ENCODE peak calls at places on chromosomes 2 and 18, in five cellular contexts. One of them, this sample, is unnamed. For H3K4me1, the result is how much of the 10 kb centered on the place peaks cover.

GRCh38 chr2:152718909-152719645 is 657 bp downstream of the ARL6IP6 start:
- DNase-seq in aorta: no peak
- DNase-seq in heart left ventricle: no peak
- DNase-seq in stomach: peak
- DNase-seq in fibroblast of lung: peak
- DNase-seq in this sample: peak

GRCh38 chr18:63119647-63120046 is 199.9 kb downstream of the BCL2 start:
- DNase-seq in aorta: no peak
- DNase-seq in fibroblast of lung: peak
- DNase-seq in heart left ventricle: no peak
- DNase-seq in stomach: no peak
- DNase-seq in this sample: no peak

GRCh38 chr18:4639628-4640310 is 184.7 kb upstream of the DLGAP1 start:
- DNase-seq in aorta: no peak
- DNase-seq in heart left ventricle: no peak
- DNase-seq in stomach: no peak
- DNase-seq in fibroblast of lung: no peak
- DNase-seq in this sample: no peak

GRCh38 chr2:214856116-214856515 is 46.6 kb upstream of the BARD1 start:
- DNase-seq in aorta: no peak
- DNase-seq in stomach: no peak
- DNase-seq in fibroblast of lung: no peak
- DNase-seq in heart left ventricle: no peak
- DNase-seq in this sample: no peak

GRCh38 chr2:197514754-197515153 is 1.1 kb upstream of the MOB4 start:
- DNase-seq in stomach: no peak
- DNase-seq in aorta: no peak
- DNase-seq in heart left ventricle: no peak
- DNase-seq in fibroblast of lung: no peak
- DNase-seq in this sample: no peak

GRCh38 chr2:234840336-234840735 is 111.5 kb upstream of the SH3BP4 start:
- DNase-seq in aorta: no peak
- DNase-seq in heart left ventricle: peak
- DNase-seq in stomach: no peak
- DNase-seq in fibroblast of lung: peak
- DNase-seq in this sample: peak

GRCh38 chr2:12211326-12212170 is 465.1 kb downstream of the LPIN1 start:
- DNase-seq in heart left ventricle: no peak
- DNase-seq in stomach: no peak
- DNase-seq in fibroblast of lung: no peak
- DNase-seq in aorta: no peak
- DNase-seq in this sample: no peak

GRCh38 chr18:75548353-75548752 is 120.8 kb upstream of the SMIM21 start:
- DNase-seq in fibroblast of lung: no peak
- DNase-seq in stomach: no peak
- DNase-seq in heart left ventricle: no peak
- DNase-seq in aorta: no peak
- DNase-seq in this sample: no peak

GRCh38 chr2:240983996-240984498 is 14.4 kb upstream of the SNED1 start:
- DNase-seq in aorta: peak
- DNase-seq in fibroblast of lung: no peak
- DNase-seq in stomach: no peak
- DNase-seq in heart left ventricle: no peak
- DNase-seq in this sample: no peak

GRCh38 chr2:135202751-135203150 is 150.7 kb downstream of the RAB3GAP1 start:
- DNase-seq in stomach: no peak
- DNase-seq in aorta: no peak
- DNase-seq in heart left ventricle: no peak
- DNase-seq in fibroblast of lung: peak
- DNase-seq in this sample: no peak

GRCh38 chr2:208657468-208657867 is 250.9 kb downstream of the PTH2R start:
- DNase-seq in stomach: no peak
- DNase-seq in aorta: no peak
- DNase-seq in fibroblast of lung: no peak
- DNase-seq in heart left ventricle: no peak
- DNase-seq in this sample: no peak

GRCh38 chr2:237184923-237185580 is 99.4 kb downstream of the COPS8 start:
- DNase-seq in stomach: no peak
- DNase-seq in heart left ventricle: no peak
- DNase-seq in aorta: no peak
- DNase-seq in fibroblast of lung: no peak
- DNase-seq in this sample: no peak

GRCh38 chr2:7910752-7911151 is 771.1 kb upstream of the ID2 start:
- DNase-seq in fibroblast of lung: no peak
- DNase-seq in heart left ventricle: no peak
- DNase-seq in aorta: no peak
- DNase-seq in stomach: no peak
- DNase-seq in this sample: no peak

GRCh38 chr18:53906681-53907080 is 317.8 kb downstream of the MBD2 start:
- DNase-seq in aorta: no peak
- DNase-seq in stomach: no peak
- DNase-seq in heart left ventricle: no peak
- DNase-seq in fibroblast of lung: no peak
- DNase-seq in this sample: no peak

GRCh38 chr2:180222642-180223041 is 215.5 kb upstream of the CWC22 start:
- DNase-seq in stomach: no peak
- DNase-seq in heart left ventricle: peak
- DNase-seq in aorta: no peak
- DNase-seq in fibroblast of lung: peak
- DNase-seq in this sample: no peak

GRCh38 chr2:197075754-197076337 is 149.3 kb upstream of the PGAP1 start:
- DNase-seq in fibroblast of lung: no peak
- DNase-seq in aorta: no peak
- DNase-seq in stomach: no peak
- DNase-seq in heart left ventricle: no peak
- DNase-seq in this sample: no peak

GRCh38 chr18:63088262-63088661 is 231.3 kb downstream of the BCL2 start:
- DNase-seq in aorta: no peak
- DNase-seq in fibroblast of lung: no peak
- DNase-seq in stomach: no peak
- DNase-seq in heart left ventricle: no peak
- DNase-seq in this sample: no peak

GRCh38 chr18:37657413-37657965 is 91.9 kb upstream of the CELF4 start:
- DNase-seq in aorta: no peak
- DNase-seq in fibroblast of lung: no peak
- DNase-seq in heart left ventricle: no peak
- DNase-seq in stomach: no peak
- DNase-seq in this sample: no peak

GRCh38 chr2:19128148-19128547 is 230.3 kb downstream of the OSR1 start:
- DNase-seq in aorta: no peak
- DNase-seq in stomach: no peak
- DNase-seq in heart left ventricle: no peak
- DNase-seq in fibroblast of lung: no peak
- DNase-seq in this sample: no peak

GRCh38 chr2:74554821-74555531 is 456 bp downstream of the DOK1 start:
- DNase-seq in aorta: peak
- DNase-seq in heart left ventricle: peak
- DNase-seq in stomach: peak
- DNase-seq in fibroblast of lung: peak
- DNase-seq in this sample: no peak

GRCh38 chr18:50396005-50396404 is 21.2 kb downstream of the SKA1 start:
- DNase-seq in stomach: no peak
- DNase-seq in fibroblast of lung: no peak
- DNase-seq in heart left ventricle: no peak
- DNase-seq in aorta: no peak
- DNase-seq in this sample: no peak

GRCh38 chr2:128833628-128834027 is 515.0 kb upstream of the HS6ST1 start:
- DNase-seq in fibroblast of lung: no peak
- DNase-seq in heart left ventricle: no peak
- DNase-seq in aorta: no peak
- DNase-seq in stomach: no peak
- DNase-seq in this sample: no peak

GRCh38 chr18:23498877-23499570 is 4.3 kb upstream of the RMC1 start:
- DNase-seq in heart left ventricle: peak
- DNase-seq in aorta: peak
- DNase-seq in stomach: peak
- DNase-seq in fibroblast of lung: peak
- DNase-seq in this sample: peak

GRCh38 chr2:150681120-150681796 is 193.8 kb upstream of the RND3 start:
- DNase-seq in fibroblast of lung: peak
- DNase-seq in stomach: no peak
- DNase-seq in heart left ventricle: no peak
- DNase-seq in aorta: no peak
- DNase-seq in this sample: no peak

DNA sequence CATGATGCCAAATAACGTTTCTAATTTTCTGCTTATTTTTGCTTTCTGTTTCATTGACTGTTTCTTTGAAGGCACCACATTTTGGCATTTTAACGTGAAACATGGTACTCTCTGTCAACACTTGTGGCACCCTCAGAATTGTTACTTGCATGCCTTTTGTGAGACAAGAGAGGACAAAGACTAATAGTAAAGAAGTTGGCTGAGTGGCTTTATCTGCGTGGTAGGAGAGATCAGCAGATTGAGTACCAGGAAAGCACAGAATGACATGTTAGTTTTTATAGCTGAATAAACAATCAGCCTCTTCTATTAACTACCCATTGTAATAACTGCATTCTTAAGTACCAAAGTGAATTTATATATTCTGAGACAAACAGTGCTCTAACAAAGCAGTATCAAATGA is 8.6 kb downstream of the ZNF638 start:
- DNase-seq in stomach: no peak
- DNase-seq in fibroblast of lung: no peak
- DNase-seq in aorta: no peak
- DNase-seq in heart left ventricle: no peak
- DNase-seq in this sample: no peak
- H3K4me1 ChIP-seq in stomach: under half
- H3K4me1 ChIP-seq in fibroblast of lung: under half
- H3K4me1 ChIP-seq in aorta: under half
- H3K4me1 ChIP-seq in heart left ventricle: under half
- H3K4me1 ChIP-seq in this sample: half or more

DNA sequence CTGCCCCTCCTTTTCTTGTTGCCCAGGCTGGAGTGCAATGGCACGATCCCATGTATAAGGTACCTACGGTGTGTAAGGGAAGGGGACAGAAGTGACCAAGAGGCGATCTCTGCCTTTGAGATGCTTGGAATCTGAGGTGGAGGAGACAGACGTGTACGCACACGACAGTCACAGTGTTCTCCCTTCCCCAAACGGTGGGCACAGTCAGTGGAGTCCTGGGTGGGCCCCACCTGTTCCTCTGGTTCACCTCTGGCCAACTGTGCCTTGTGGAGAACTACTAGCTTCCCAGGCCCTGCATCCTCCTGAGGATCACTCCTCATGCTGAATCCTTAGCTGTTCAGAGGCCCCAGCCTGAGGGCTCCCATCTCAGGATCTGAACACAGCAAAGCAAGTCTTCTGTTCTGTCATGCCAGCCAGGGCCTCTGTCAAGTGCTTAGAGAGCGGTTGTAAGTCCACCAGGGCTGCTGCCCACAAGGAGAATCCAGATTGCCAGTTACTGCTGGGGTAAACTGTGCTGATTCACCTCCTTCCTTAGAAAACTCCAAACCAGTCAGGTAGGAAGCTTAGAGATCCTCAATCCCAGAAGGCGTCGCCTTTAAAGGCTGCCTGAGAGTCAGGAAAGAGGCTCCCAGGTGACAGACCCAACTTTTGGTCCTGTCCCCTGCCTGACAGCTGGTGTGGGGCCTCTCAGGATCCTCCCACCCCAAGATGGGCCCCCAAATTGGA is 1.6 kb downstream of the SLC35F6 start:
- DNase-seq in heart left ventricle: no peak
- DNase-seq in fibroblast of lung: no peak
- DNase-seq in stomach: no peak
- DNase-seq in aorta: no peak
- DNase-seq in this sample: no peak
- H3K4me1 ChIP-seq in heart left ventricle: under half
- H3K4me1 ChIP-seq in fibroblast of lung: under half
- H3K4me1 ChIP-seq in stomach: half or more
- H3K4me1 ChIP-seq in aorta: under half
- H3K4me1 ChIP-seq in this sample: under half

GRCh38 chr2:105369009-105369408 is 29.8 kb downstream of the FHL2 start:
- DNase-seq in stomach: no peak
- DNase-seq in heart left ventricle: no peak
- DNase-seq in fibroblast of lung: no peak
- DNase-seq in aorta: no peak
- DNase-seq in this sample: no peak

GRCh38 chr2:105369777-105370690 is 28.8 kb downstream of the FHL2 start:
- DNase-seq in heart left ventricle: peak
- DNase-seq in aorta: peak
- DNase-seq in stomach: peak
- DNase-seq in fibroblast of lung: peak
- DNase-seq in this sample: peak

GRCh38 chr2:105373344-105373781 is 25.5 kb downstream of the FHL2 start:
- DNase-seq in fibroblast of lung: peak
- DNase-seq in aorta: no peak
- DNase-seq in stomach: peak
- DNase-seq in heart left ventricle: peak
- DNase-seq in this sample: peak

GRCh38 chr2:105371810-105372209 is 27.0 kb downstream of the FHL2 start:
- DNase-seq in aorta: no peak
- DNase-seq in heart left ventricle: peak
- DNase-seq in stomach: no peak
- DNase-seq in fibroblast of lung: no peak
- DNase-seq in this sample: peak

DNA sequence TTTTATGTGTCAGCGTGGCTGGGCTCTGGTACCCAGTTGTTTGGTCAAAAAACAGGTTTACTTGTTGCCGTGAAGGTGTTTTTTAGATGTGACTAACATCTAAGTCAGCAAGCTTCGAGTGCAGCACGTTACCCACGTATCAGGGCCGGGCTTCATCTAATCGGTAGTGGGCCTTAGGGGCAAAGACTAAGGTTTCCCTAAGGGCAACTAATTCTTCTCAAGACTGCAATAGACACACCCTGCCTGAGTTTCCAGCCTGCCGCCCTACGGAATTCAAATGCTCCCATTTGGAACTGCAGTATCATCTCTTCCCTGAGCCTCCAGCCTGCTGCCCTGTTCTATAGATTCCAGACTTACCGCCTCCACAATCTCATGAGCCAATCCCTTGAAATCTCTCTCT is 27.7 kb downstream of the FHL2 start:
- DNase-seq in aorta: no peak
- DNase-seq in stomach: no peak
- DNase-seq in heart left ventricle: peak
- DNase-seq in fibroblast of lung: no peak
- DNase-seq in this sample: peak
- H3K4me1 ChIP-seq in aorta: under half
- H3K4me1 ChIP-seq in stomach: half or more
- H3K4me1 ChIP-seq in heart left ventricle: under half
- H3K4me1 ChIP-seq in fibroblast of lung: under half
- H3K4me1 ChIP-seq in this sample: under half

GRCh38 chr2:69584127-69584889 is 59.2 kb downstream of the AAK1 start:
- DNase-seq in stomach: no peak
- DNase-seq in fibroblast of lung: no peak
- DNase-seq in aorta: no peak
- DNase-seq in heart left ventricle: no peak
- DNase-seq in this sample: no peak

GRCh38 chr2:69588945-69589344 is 54.6 kb downstream of the AAK1 start:
- DNase-seq in fibroblast of lung: no peak
- DNase-seq in heart left ventricle: no peak
- DNase-seq in aorta: no peak
- DNase-seq in stomach: no peak
- DNase-seq in this sample: no peak

GRCh38 chr2:69585855-69586560 is 57.5 kb downstream of the AAK1 start:
- DNase-seq in aorta: no peak
- DNase-seq in stomach: no peak
- DNase-seq in fibroblast of lung: no peak
- DNase-seq in heart left ventricle: no peak
- DNase-seq in this sample: no peak

GRCh38 chr2:69589973-69590652 is 53.4 kb downstream of the AAK1 start:
- DNase-seq in stomach: no peak
- DNase-seq in aorta: no peak
- DNase-seq in heart left ventricle: peak
- DNase-seq in fibroblast of lung: no peak
- DNase-seq in this sample: no peak

GRCh38 chr2:69588403-69588802 is 55.1 kb downstream of the AAK1 start:
- DNase-seq in heart left ventricle: no peak
- DNase-seq in fibroblast of lung: no peak
- DNase-seq in aorta: no peak
- DNase-seq in stomach: no peak
- DNase-seq in this sample: no peak
- H3K4me1 ChIP-seq in heart left ventricle: under half
- H3K4me1 ChIP-seq in fibroblast of lung: under half
- H3K4me1 ChIP-seq in aorta: under half
- H3K4me1 ChIP-seq in stomach: under half
- H3K4me1 ChIP-seq in this sample: under half

This sample was measured in right atrium auricular region.